ENCODE peak calls at places on chromosomes 16 and 17, in five cellular contexts. One of them, this sample, is unnamed.

GRCh38 chr16:6193718-6194117 is 1096.1 kb upstream of the EEF2KMT start:
- DNase-seq in astrocyte of the spinal cord: peak; percentile 5
- DNase-seq in aorta: no peak
- DNase-seq in right cardiac atrium: no peak
- DNase-seq in HCT116: no peak
- DNase-seq in this sample: peak; percentile 1

GRCh38 chr17:31745964-31746650 is 112.9 kb downstream of the COPRS start:
- DNase-seq in astrocyte of the spinal cord: no peak
- DNase-seq in aorta: no peak
- DNase-seq in right cardiac atrium: peak; percentile 40
- DNase-seq in HCT116: no peak
- DNase-seq in this sample: no peak

GRCh38 chr17:42311240-42312034 is 23.1 kb downstream of the STAT5A start:
- DNase-seq in astrocyte of the spinal cord: peak; percentile 68
- DNase-seq in aorta: peak; percentile 94
- DNase-seq in right cardiac atrium: peak; percentile 94
- DNase-seq in HCT116: no peak
- DNase-seq in this sample: peak; percentile 96

GRCh38 chr17:56149266-56150036 is 3.8 kb upstream of the ANKFN1 start:
- DNase-seq in astrocyte of the spinal cord: no peak
- DNase-seq in aorta: no peak
- DNase-seq in right cardiac atrium: no peak
- DNase-seq in HCT116: no peak
- DNase-seq in this sample: no peak

GRCh38 chr16:85296859-85297698 is 184.8 kb upstream of the CIBAR2 start:
- DNase-seq in astrocyte of the spinal cord: no peak
- DNase-seq in aorta: no peak
- DNase-seq in right cardiac atrium: no peak
- DNase-seq in HCT116: peak; percentile 31
- DNase-seq in this sample: peak; percentile 22

GRCh38 chr16:88005148-88005547 is 53.9 kb downstream of the BANP start:
- DNase-seq in astrocyte of the spinal cord: no peak
- DNase-seq in aorta: no peak
- DNase-seq in right cardiac atrium: no peak
- DNase-seq in HCT116: no peak
- DNase-seq in this sample: no peak

GRCh38 chr17:38656959-38657823 is 17.6 kb downstream of the EPOP start:
- DNase-seq in astrocyte of the spinal cord: no peak
- DNase-seq in aorta: no peak
- DNase-seq in right cardiac atrium: no peak
- DNase-seq in HCT116: no peak
- DNase-seq in this sample: no peak

GRCh38 chr16:3131755-3132377 is 3.0 kb upstream of the ZNF213 start:
- DNase-seq in astrocyte of the spinal cord: peak; percentile 30
- DNase-seq in aorta: no peak
- DNase-seq in right cardiac atrium: no peak
- DNase-seq in HCT116: no peak
- DNase-seq in this sample: peak; percentile 44

GRCh38 chr17:72386619-72387237 is 265.9 kb downstream of the SOX9 start:
- DNase-seq in astrocyte of the spinal cord: peak; percentile 32
- DNase-seq in aorta: no peak
- DNase-seq in right cardiac atrium: no peak
- DNase-seq in HCT116: no peak
- DNase-seq in this sample: no peak

GRCh38 chr17:28747046-28747691 is 3.4 kb downstream of the TRAF4 start:
- DNase-seq in astrocyte of the spinal cord: no peak
- DNase-seq in aorta: peak; percentile 58
- DNase-seq in right cardiac atrium: no peak
- DNase-seq in HCT116: no peak
- DNase-seq in this sample: no peak

GRCh38 chr16:23423496-23424049 is 29.4 kb downstream of the COG7 start:
- DNase-seq in astrocyte of the spinal cord: peak; percentile 95
- DNase-seq in aorta: peak; percentile 82
- DNase-seq in right cardiac atrium: peak; percentile 69
- DNase-seq in HCT116: peak; percentile 76
- DNase-seq in this sample: peak; percentile 94

GRCh38 chr17:16446338-16446983 is 31.1 kb downstream of the TRPV2 start:
- DNase-seq in astrocyte of the spinal cord: no peak
- DNase-seq in aorta: no peak
- DNase-seq in right cardiac atrium: peak; percentile 30
- DNase-seq in HCT116: no peak
- DNase-seq in this sample: no peak

GRCh38 chr17:59634632-59635561 is 15.2 kb downstream of the CLTC start:
- DNase-seq in astrocyte of the spinal cord: no peak
- DNase-seq in aorta: no peak
- DNase-seq in right cardiac atrium: no peak
- DNase-seq in HCT116: no peak
- DNase-seq in this sample: peak; percentile 29

GRCh38 chr16:10957771-10958486 is 13.6 kb downstream of the CLEC16A start:
- DNase-seq in astrocyte of the spinal cord: no peak
- DNase-seq in aorta: no peak
- DNase-seq in right cardiac atrium: no peak
- DNase-seq in HCT116: no peak
- DNase-seq in this sample: no peak

GRCh38 chr17:419073-419735 is 66.6 kb upstream of the RPH3AL start:
- DNase-seq in astrocyte of the spinal cord: no peak
- DNase-seq in aorta: no peak
- DNase-seq in right cardiac atrium: no peak
- DNase-seq in HCT116: no peak
- DNase-seq in this sample: no peak

GRCh38 chr17:69551212-69552010 is 136.9 kb downstream of the MAP2K6 start:
- DNase-seq in astrocyte of the spinal cord: no peak
- DNase-seq in aorta: no peak
- DNase-seq in right cardiac atrium: no peak
- DNase-seq in HCT116: no peak
- DNase-seq in this sample: no peak

GRCh38 chr17:57396515-57396921 is 140.2 kb downstream of the MSI2 start:
- DNase-seq in astrocyte of the spinal cord: no peak
- DNase-seq in aorta: no peak
- DNase-seq in right cardiac atrium: no peak
- DNase-seq in HCT116: no peak
- DNase-seq in this sample: no peak

GRCh38 chr17:66661411-66661843 is 173.5 kb upstream of the CACNG5 start:
- DNase-seq in astrocyte of the spinal cord: peak; percentile 52
- DNase-seq in aorta: no peak
- DNase-seq in right cardiac atrium: no peak
- DNase-seq in HCT116: peak; percentile 95
- DNase-seq in this sample: peak; percentile 53

GRCh38 chr17:19683117-19683516 is 33.3 kb downstream of the SLC47A2 start:
- DNase-seq in astrocyte of the spinal cord: no peak
- DNase-seq in aorta: no peak
- DNase-seq in right cardiac atrium: no peak
- DNase-seq in HCT116: no peak
- DNase-seq in this sample: no peak

GRCh38 chr16:70681382-70682238 is 4.2 kb downstream of the MTSS2 start:
- DNase-seq in astrocyte of the spinal cord: no peak
- DNase-seq in aorta: peak; percentile 47
- DNase-seq in right cardiac atrium: peak; percentile 77
- DNase-seq in HCT116: no peak
- DNase-seq in this sample: no peak
- H3K4me3 ChIP-seq in astrocyte of the spinal cord: no peak overlapping the region
- H3K4me3 ChIP-seq in aorta: no peak overlapping the region
- H3K4me3 ChIP-seq in right cardiac atrium: no peak overlapping the region
- H3K4me3 ChIP-seq in HCT116: no peak overlapping the region
- H3K4me3 ChIP-seq in this sample: no peak overlapping the region

DNA sequence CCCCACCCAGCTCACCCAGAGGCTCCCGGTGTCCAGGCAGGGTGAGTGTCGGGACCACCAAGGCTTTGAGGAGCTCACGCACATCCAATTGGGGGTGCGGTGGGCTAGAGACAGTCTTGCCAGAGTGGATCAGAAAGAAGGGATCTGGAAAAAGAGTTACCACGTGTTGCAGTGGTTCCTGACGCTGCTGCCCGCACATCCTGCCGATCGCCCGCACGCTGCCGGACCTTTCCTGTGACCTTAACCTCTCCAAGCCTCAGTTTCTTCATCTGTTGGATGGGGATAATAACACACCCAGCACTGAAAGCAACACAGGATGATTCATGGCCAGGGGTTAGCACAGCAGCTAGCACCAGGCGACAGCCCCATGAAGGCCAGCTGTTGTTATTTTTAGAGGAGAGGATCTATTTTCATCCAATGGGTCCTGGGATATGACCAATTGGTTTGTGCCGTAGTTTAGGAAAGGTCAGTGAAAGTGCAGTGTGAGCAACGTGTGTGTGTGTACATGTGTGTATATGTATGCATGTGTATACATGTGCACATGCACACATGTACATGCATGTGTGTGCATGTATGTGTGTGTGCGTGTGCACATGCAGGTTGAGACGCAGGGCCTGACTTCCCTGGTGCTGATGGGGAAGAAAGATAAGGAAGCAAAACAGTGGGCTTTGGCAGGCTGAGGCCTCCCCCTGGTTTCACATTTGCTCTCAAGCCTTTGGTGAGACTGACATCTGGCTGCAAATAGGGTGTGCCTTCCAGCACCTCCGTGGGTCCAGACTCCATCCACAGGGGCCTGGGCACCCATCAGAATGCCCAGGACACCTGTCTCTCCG is 2.6 kb downstream of the ITGAX start:
- DNase-seq in astrocyte of the spinal cord: no peak
- DNase-seq in aorta: peak; percentile 38
- DNase-seq in right cardiac atrium: no peak
- DNase-seq in HCT116: no peak
- DNase-seq in this sample: no peak
- H3K4me3 ChIP-seq in astrocyte of the spinal cord: no peak overlapping the region
- H3K4me3 ChIP-seq in aorta: no peak overlapping the region
- H3K4me3 ChIP-seq in right cardiac atrium: no peak overlapping the region
- H3K4me3 ChIP-seq in HCT116: no peak overlapping the region
- H3K4me3 ChIP-seq in this sample: no peak overlapping the region

GRCh38 chr17:78126895-78127239 is 1.7 kb downstream of the TMC6 start:
- DNase-seq in astrocyte of the spinal cord: no peak
- DNase-seq in aorta: no peak
- DNase-seq in right cardiac atrium: peak; percentile 64
- DNase-seq in HCT116: no peak
- DNase-seq in this sample: no peak
- H3K4me3 ChIP-seq in astrocyte of the spinal cord: no peak overlapping the region
- H3K4me3 ChIP-seq in aorta: no peak overlapping the region
- H3K4me3 ChIP-seq in right cardiac atrium: no peak overlapping the region
- H3K4me3 ChIP-seq in HCT116: peak overlapping the region; percentile 92
- H3K4me3 ChIP-seq in this sample: no peak overlapping the region

GRCh38 chr16:669666-670065 is 1.7 kb downstream of the RHOT2 start:
- DNase-seq in astrocyte of the spinal cord: no peak
- DNase-seq in aorta: no peak
- DNase-seq in right cardiac atrium: no peak
- DNase-seq in HCT116: no peak
- DNase-seq in this sample: no peak

GRCh38 chr16:668519-669171 is 713 bp downstream of the RHOT2 start:
- DNase-seq in astrocyte of the spinal cord: no peak
- DNase-seq in aorta: no peak
- DNase-seq in right cardiac atrium: no peak
- DNase-seq in HCT116: no peak
- DNase-seq in this sample: no peak

GRCh38 chr16:666572-666971 is 1.4 kb upstream of the RHOT2 start:
- DNase-seq in astrocyte of the spinal cord: no peak
- DNase-seq in aorta: no peak
- DNase-seq in right cardiac atrium: no peak
- DNase-seq in HCT116: no peak
- DNase-seq in this sample: no peak

GRCh38 chr16:667113-667779 is 686 bp upstream of the RHOT2 start:
- DNase-seq in astrocyte of the spinal cord: no peak
- DNase-seq in aorta: no peak
- DNase-seq in right cardiac atrium: no peak
- DNase-seq in HCT116: no peak
- DNase-seq in this sample: no peak

GRCh38 chr16:667780-668518 is at the start of gene RHOT2:
- DNase-seq in astrocyte of the spinal cord: peak; percentile 89
- DNase-seq in aorta: peak; percentile 96
- DNase-seq in right cardiac atrium: peak; percentile 98
- DNase-seq in HCT116: no peak
- DNase-seq in this sample: peak; percentile 90
- H3K4me3 ChIP-seq in astrocyte of the spinal cord: peak within 1 kb of the TSS; percentile 73
- H3K4me3 ChIP-seq in aorta: peak within 1 kb of the TSS; percentile 11
- H3K4me3 ChIP-seq in right cardiac atrium: peak within 1 kb of the TSS; percentile 89
- H3K4me3 ChIP-seq in HCT116: peak within 1 kb of the TSS; percentile 66
- H3K4me3 ChIP-seq in this sample: peak within 1 kb of the TSS; percentile 79

GRCh38 chr17:80184423-80184714 is 14.5 kb downstream of the CARD14 start:
- DNase-seq in astrocyte of the spinal cord: no peak
- DNase-seq in aorta: no peak
- DNase-seq in right cardiac atrium: no peak
- DNase-seq in HCT116: no peak
- DNase-seq in this sample: no peak

GRCh38 chr17:80187090-80187489 is 17.3 kb downstream of the CARD14 start:
- DNase-seq in astrocyte of the spinal cord: no peak
- DNase-seq in aorta: no peak
- DNase-seq in right cardiac atrium: no peak
- DNase-seq in HCT116: no peak
- DNase-seq in this sample: peak; percentile 22

GRCh38 chr17:80189611-80190010 is 19.8 kb downstream of the CARD14 start:
- DNase-seq in astrocyte of the spinal cord: no peak
- DNase-seq in aorta: no peak
- DNase-seq in right cardiac atrium: no peak
- DNase-seq in HCT116: no peak
- DNase-seq in this sample: no peak

GRCh38 chr17:80185968-80186367 is 16.1 kb downstream of the CARD14 start:
- DNase-seq in astrocyte of the spinal cord: no peak
- DNase-seq in aorta: no peak
- DNase-seq in right cardiac atrium: no peak
- DNase-seq in HCT116: no peak
- DNase-seq in this sample: no peak

DNA sequence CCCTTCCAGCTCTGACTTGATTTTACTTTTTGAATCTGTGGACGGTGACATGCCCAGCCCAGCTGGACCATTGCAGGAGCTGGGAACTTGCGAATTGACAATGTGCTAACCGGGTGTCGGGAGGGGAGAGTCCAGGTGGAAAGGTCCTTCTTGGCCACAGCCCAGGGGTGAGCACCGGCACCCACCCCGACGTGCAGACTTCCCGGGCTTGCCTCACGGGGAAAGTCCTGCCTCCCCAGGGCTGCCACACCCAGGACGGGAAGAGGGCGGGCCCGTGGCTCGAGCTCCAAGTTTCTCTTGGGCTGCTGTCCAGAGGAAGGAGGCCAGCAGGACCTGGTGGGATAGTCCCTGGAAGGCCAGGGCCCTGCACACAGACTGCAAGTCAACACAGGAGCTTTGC is 17.7 kb downstream of the CARD14 start:
- DNase-seq in astrocyte of the spinal cord: no peak
- DNase-seq in aorta: peak; percentile 73
- DNase-seq in right cardiac atrium: peak; percentile 87
- DNase-seq in HCT116: no peak
- DNase-seq in this sample: peak; percentile 47
- H3K4me3 ChIP-seq in astrocyte of the spinal cord: no peak overlapping the region
- H3K4me3 ChIP-seq in aorta: no peak overlapping the region
- H3K4me3 ChIP-seq in right cardiac atrium: no peak overlapping the region
- H3K4me3 ChIP-seq in HCT116: no peak overlapping the region
- H3K4me3 ChIP-seq in this sample: peak overlapping the region; percentile 12

GRCh38 chr16:4328580-4329353 is 12.9 kb downstream of the GLIS2 start:
- DNase-seq in astrocyte of the spinal cord: no peak
- DNase-seq in aorta: no peak
- DNase-seq in right cardiac atrium: peak; percentile 81
- DNase-seq in HCT116: no peak
- DNase-seq in this sample: no peak
- H3K4me3 ChIP-seq in astrocyte of the spinal cord: no peak overlapping the region
- H3K4me3 ChIP-seq in aorta: no peak overlapping the region
- H3K4me3 ChIP-seq in right cardiac atrium: no peak overlapping the region
- H3K4me3 ChIP-seq in HCT116: no peak overlapping the region
- H3K4me3 ChIP-seq in this sample: peak overlapping the region; percentile 45

This sample was measured in fibroblast of pulmonary artery.